ENCODE peak calls at places on chromosome 11, in four cellular contexts. R, A, Q and J are unnamed samples.

GRCh38 chr11:89015614-89016013 is 50.2 kb downstream of the GRM5 start:
- DNase-seq in Q (no peak), A (no peak), R (no peak), J (no peak)

GRCh38 chr11:17985517-17985916 is 27.3 kb downstream of the SERGEF start:
- DNase-seq in R (peak), Q (no peak), A (no peak), J (no peak)

GRCh38 chr11:75894036-75894585 is 79.1 kb downstream of the UVRAG start:
- DNase-seq in A (no peak), Q (no peak), R (no peak), J (no peak)

GRCh38 chr11:120180571-120181445 is 30.0 kb upstream of the OAF start:
- DNase-seq in R (peak), Q (no peak), A (no peak), J (no peak)

GRCh38 chr11:72609045-72609444 is 65.2 kb downstream of the PDE2A start:
- DNase-seq in Q (no peak), R (no peak), A (no peak), J (peak)

GRCh38 chr11:2121227-2122130 is 17.7 kb downstream of the IGF2 start:
- DNase-seq in R (no peak), A (no peak), Q (no peak), J (no peak)

GRCh38 chr11:69982675-69983570 is 95.2 kb upstream of the ANO1 start:
- DNase-seq in R (no peak), Q (no peak), A (no peak), J (no peak)

GRCh38 chr11:129620705-129621104 is 194.9 kb upstream of the TMEM45B start:
- DNase-seq in Q (no peak), A (no peak), R (peak), J (no peak)

GRCh38 chr11:98979212-98979611 is 41.5 kb upstream of the CNTN5 start:
- DNase-seq in R (no peak), A (no peak), Q (peak), J (no peak)

GRCh38 chr11:74749127-74749964 is 697 bp downstream of the RNF169 start:
- DNase-seq in Q (peak), A (peak), R (peak), J (no peak)

GRCh38 chr11:67179892-67180490 is 60.9 kb downstream of the KDM2A start:
- DNase-seq in Q (no peak), R (no peak), A (no peak), J (no peak)

GRCh38 chr11:132475046-132475445 is 1057.3 kb downstream of the OPCML start:
- DNase-seq in R (no peak), A (no peak), Q (no peak), J (no peak)

GRCh38 chr11:15663778-15664218 is 549.1 kb downstream of the INSC start:
- DNase-seq in Q (no peak), R (peak), A (no peak), J (peak)

GRCh38 chr11:93005239-93005638 is 35.8 kb downstream of the MTNR1B start:
- DNase-seq in A (no peak), Q (peak), R (no peak), J (no peak)

GRCh38 chr11:120203626-120204025 is 7.2 kb upstream of the OAF start:
- DNase-seq in Q (no peak), A (no peak), R (no peak), J (no peak)